ENCODE peak calls at places on chromosomes 7 and 10, in four cellular contexts. P is A549, J is IMR-90, K is K562. G is an unnamed sample.

GRCh38 chr7:77799078-77799964 is 748 bp downstream of the PHTF2 start:
- DNase-seq in K (peak; percentile 46), J (peak; percentile 35), P (peak; percentile 29), G (no peak)

GRCh38 chr10:102812213-102812876 is 24.9 kb downstream of the CYP17A1 start:
- DNase-seq in K (no peak), P (no peak), J (no peak), G (no peak)

GRCh38 chr7:22726849-22727792 is at the start of gene IL6:
- DNase-seq in K (peak; percentile 85), J (peak; percentile 97), P (peak; percentile 43), G (peak; percentile 6)

GRCh38 chr7:29400435-29400834 is 163.2 kb upstream of the PRR15 start:
- DNase-seq in P (no peak), K (no peak), J (no peak), G (no peak)

GRCh38 chr10:21675157-21675796 is 141.2 kb downstream of the MLLT10 start:
- DNase-seq in K (peak; percentile 38), J (peak; percentile 29), P (peak; percentile 62), G (peak; percentile 64)

GRCh38 chr10:28249512-28249911 is 53.4 kb downstream of the MPP7 start:
- DNase-seq in P (no peak), J (no peak), K (no peak), G (no peak)

GRCh38 chr10:51804861-51805260 is 105.5 kb upstream of the CSTF2T start:
- DNase-seq in J (peak; percentile 84), K (no peak), P (no peak), G (no peak)

GRCh38 chr7:135558337-135558767 is 635 bp downstream of the NUP205 start:
- DNase-seq in J (peak; percentile 40), P (peak; percentile 77), K (peak; percentile 91), G (peak; percentile 71)

GRCh38 chr7:158863611-158864506 is 7.5 kb downstream of the DYNC2I1 start:
- DNase-seq in J (peak; percentile 60), K (peak; percentile 97), P (peak; percentile 73), G (peak; percentile 38)

GRCh38 chr10:12435348-12435747 is 86.0 kb downstream of the CAMK1D start:
- DNase-seq in J (no peak), K (no peak), P (no peak), G (no peak)

GRCh38 chr10:11009471-11010308 is 8.0 kb upstream of the CELF2 start:
- DNase-seq in K (no peak), P (no peak), J (no peak), G (no peak)

GRCh38 chr10:62732841-62733653 is 71.5 kb upstream of the ADO start:
- DNase-seq in P (no peak), J (peak; percentile 74), K (no peak), G (no peak)

GRCh38 chr10:128050937-128051336 is 75.3 kb downstream of the MKI67 start:
- DNase-seq in J (no peak), P (no peak), K (no peak), G (no peak)

GRCh38 chr10:33274096-33274785 is 60.2 kb downstream of the NRP1 start:
- DNase-seq in K (no peak), J (no peak), P (peak; percentile 53), G (no peak)
- H3K4me3 ChIP-seq in K (no peak overlapping the region), J (no peak overlapping the region), P (peak overlapping the region; percentile 16), G (no peak overlapping the region)

DNA sequence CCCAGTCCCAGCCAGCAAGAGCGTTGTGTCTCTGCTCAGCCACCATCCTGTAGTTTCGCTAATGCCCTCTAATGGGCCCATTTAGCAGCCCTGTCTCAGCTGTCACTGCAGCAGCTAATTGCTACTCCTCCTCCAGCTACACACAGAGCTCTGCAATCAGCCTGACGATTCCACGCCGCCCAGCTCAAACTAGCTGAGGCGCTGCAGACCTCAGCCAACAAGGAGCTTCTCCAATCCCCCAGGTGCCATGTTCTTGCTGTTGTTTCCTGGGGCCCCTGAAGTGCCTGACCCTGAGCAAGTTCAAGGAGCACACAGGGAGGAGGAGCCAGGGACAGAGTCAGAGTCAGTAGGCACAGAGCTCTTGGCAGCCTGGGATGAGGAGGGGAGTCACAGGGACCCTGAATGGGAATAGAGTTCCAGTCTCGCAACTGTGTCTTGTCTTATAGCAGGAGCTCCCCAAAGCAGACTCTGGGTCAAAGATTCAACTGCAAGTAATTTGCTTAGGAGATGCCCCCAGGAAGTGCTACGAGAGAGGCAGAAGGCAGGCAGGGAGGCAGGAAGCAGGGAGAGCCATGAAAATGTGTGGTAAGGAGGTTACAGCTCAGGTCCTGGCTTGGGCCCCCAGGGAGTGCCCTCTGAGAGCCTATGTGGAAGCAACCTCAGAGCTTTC is 135.8 kb upstream of the UNC5B start:
- DNase-seq in J (no peak), K (no peak), P (no peak), G (no peak)
- TF ChIP-seq MAZ in J (no peak), K (no peak), P (no peak), G (no peak)

DNA sequence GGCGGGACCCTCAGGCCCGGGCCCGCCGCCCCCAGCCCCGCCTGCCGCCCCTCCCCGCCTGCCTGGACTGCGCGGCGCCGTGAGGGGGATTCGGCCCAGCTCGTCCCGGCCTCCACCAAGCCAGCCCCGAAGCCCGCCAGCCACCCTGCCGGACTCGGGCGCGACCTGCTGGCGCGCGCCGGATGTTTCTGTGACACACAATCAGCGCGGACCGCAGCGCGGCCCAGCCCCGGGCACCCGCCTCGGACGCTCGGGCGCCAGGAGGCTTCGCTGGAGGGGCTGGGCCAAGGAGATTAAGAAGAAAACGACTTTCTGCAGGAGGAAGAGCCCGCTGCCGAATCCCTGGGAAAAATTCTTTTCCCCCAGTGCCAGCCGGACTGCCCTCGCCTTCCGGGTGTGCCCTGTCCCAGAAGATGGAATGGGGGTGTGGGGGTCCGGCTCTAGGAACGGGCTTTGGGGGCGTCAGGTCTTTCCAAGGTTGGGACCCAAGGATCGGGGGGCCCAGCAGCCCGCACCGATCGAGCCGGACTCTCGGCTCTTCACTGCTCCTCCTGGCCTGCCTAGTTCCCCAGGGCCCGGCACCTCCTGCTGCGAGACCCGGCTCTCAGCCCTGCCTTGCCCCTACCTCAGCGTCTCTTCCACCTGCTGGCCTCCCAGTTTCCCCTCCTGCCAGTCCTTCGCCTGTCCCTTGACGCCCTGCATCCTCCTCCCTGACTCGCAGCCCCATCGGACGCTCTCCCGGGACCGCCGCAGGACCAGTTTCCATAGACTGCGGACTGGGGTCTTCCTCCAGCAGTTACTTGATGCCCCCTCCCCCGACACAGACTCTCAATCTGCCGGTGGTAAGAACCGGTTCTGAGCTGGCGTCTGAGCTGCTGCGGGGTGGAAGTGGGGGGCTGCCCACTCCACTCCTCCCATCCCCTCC is 82.7 kb downstream of the PAX2 start:
- DNase-seq in K (peak; percentile 51), P (peak; percentile 43), J (no peak), G (no peak)
- H3K4me3 ChIP-seq in K (no peak overlapping the region), P (peak overlapping the region; percentile 50), J (no peak overlapping the region), G (peak overlapping the region; percentile 57)

GRCh38 chr7:148515728-148516715 is 74.5 kb upstream of the C7orf33 start:
- DNase-seq in K (no peak), P (no peak), J (no peak), G (no peak)

GRCh38 chr7:148523550-148523949 is 67.0 kb upstream of the C7orf33 start:
- DNase-seq in J (no peak), K (no peak), P (no peak), G (no peak)

GRCh38 chr7:148524479-148525173 is 65.9 kb upstream of the C7orf33 start:
- DNase-seq in J (no peak), P (no peak), K (no peak), G (no peak)

DNA sequence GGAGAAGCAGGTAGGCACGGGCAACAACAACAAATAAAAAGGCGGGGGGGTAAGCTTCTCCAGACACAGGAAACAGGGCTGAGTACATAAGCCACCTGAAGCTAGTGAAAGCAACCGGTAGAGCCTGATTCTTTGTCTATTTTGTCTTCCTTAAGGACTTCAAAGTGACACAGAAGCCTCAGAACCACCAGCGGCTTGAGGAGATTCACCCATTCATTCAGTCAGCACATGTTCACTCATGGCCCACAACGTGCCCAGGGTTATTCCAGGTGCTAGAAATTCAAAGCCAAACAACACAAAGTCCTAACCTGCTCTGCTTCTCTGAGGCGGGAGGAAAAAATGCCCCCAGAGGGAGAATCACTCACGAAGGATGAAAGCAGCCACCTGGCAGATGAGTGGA is 69.3 kb upstream of the C7orf33 start:
- DNase-seq in K (no peak), P (no peak), J (no peak), G (no peak)
- TF ChIP-seq MAZ in K (no peak), P (no peak), J (no peak), G (no peak)

GRCh38 chr10:32954545-32955298 is 3.3 kb downstream of the ITGB1 start:
- DNase-seq in K (no peak), J (no peak), P (no peak), G (peak; percentile 15)

GRCh38 chr10:32954080-32954479 is 4.0 kb downstream of the ITGB1 start:
- DNase-seq in J (no peak), P (peak; percentile 72), K (no peak), G (no peak)

GRCh38 chr10:32956365-32957197 is 1.4 kb downstream of the ITGB1 start:
- DNase-seq in J (no peak), K (no peak), P (peak; percentile 48), G (no peak)

GRCh38 chr10:32955790-32956189 is 2.2 kb downstream of the ITGB1 start:
- DNase-seq in K (no peak), P (no peak), J (no peak), G (no peak)

DNA sequence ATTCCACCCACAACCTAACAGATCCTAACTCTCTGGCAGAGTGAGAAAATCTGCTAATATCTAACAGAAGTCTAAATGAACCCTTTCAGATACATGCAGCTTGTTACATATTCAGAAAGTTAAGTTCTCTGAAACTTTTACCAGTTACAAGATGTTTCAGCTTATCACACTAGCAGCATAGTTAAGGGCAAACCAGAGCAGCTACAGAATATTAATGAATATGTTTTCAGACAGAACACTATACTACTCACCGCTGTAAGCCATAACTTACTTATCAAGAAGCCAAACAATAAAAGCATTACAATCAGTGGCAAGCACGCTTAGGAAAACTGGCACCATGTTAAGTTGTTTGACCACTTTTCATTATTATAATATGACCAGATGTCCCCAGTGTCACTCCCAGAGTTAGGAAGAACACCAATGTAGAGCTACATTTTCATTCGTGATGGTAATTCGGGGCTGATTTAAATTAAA is 2.7 kb downstream of the ITGB1 start:
- DNase-seq in K (no peak), P (no peak), J (no peak), G (no peak)
- H3K4me3 ChIP-seq in K (peak overlapping the region; percentile 81), P (peak overlapping the region; percentile 74), J (peak overlapping the region; percentile 100), G (peak overlapping the region; percentile 95)

DNA sequence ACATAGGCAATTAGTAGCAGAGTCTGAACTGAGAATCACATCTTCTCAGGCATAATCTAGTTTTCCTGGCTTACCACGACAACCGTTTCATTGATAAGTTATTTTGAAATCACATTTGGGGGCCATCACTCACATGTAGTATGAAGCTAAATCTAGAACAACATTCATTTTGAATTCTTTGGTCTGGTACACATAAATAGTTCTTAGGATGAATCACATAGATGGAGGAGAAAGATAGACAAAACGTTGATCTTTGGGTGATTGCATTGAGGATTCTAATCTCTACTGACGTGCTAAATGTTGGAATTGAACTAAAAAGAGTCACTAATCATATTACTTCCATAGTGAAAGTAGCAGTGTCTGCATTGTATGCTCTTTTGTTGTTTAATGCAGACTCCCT is 1022.6 kb downstream of the LRMDA start:
- DNase-seq in P (no peak), J (no peak), K (no peak), G (no peak)
- TF ChIP-seq MAZ in P (no peak), J (no peak), K (no peak), G (no peak)

GRCh38 chr10:113407218-113407617 is 145.6 kb upstream of the HABP2 start:
- DNase-seq in P (no peak), K (no peak), J (no peak), G (no peak)
- H3K4me3 ChIP-seq in P (no peak overlapping the region), K (no peak overlapping the region), J (no peak overlapping the region), G (no peak overlapping the region)